ENCODE peak calls at places on chromosome 14, in four cellular contexts. One of them, this sample, is unnamed.
A peak's percentile ranks its signal among the peaks of the same experiment; 100 is the strongest.

GRCh38 chr14:78633747-78634146 is 463.6 kb downstream of the NRXN3 start:
- DNase-seq in CD4-positive, alpha-beta T cell: no peak
- DNase-seq in fibroblast of lung: no peak
- DNase-seq in prostate gland: peak; percentile 57
- DNase-seq in this sample: no peak

GRCh38 chr14:36662543-36663403 is 1.1 kb downstream of the PAX9 start:
- DNase-seq in fibroblast of lung: no peak
- DNase-seq in prostate gland: peak; percentile 65
- DNase-seq in CD4-positive, alpha-beta T cell: no peak
- DNase-seq in this sample: no peak

GRCh38 chr14:74574706-74575105 is 37.3 kb downstream of the LTBP2 start:
- DNase-seq in prostate gland: no peak
- DNase-seq in CD4-positive, alpha-beta T cell: no peak
- DNase-seq in fibroblast of lung: no peak
- DNase-seq in this sample: no peak

GRCh38 chr14:103621860-103622259 is 7.2 kb upstream of the KLC1 start:
- DNase-seq in fibroblast of lung: no peak
- DNase-seq in prostate gland: no peak
- DNase-seq in CD4-positive, alpha-beta T cell: no peak
- DNase-seq in this sample: no peak

GRCh38 chr14:21414137-21414631 is 30.4 kb upstream of the SUPT16H start:
- DNase-seq in fibroblast of lung: no peak
- DNase-seq in prostate gland: no peak
- DNase-seq in CD4-positive, alpha-beta T cell: no peak
- DNase-seq in this sample: no peak

GRCh38 chr14:35708072-35708471 is 101.0 kb downstream of the RALGAPA1 start:
- DNase-seq in CD4-positive, alpha-beta T cell: no peak
- DNase-seq in fibroblast of lung: no peak
- DNase-seq in prostate gland: no peak
- DNase-seq in this sample: no peak

GRCh38 chr14:85175556-85175955 is 354.4 kb upstream of the FLRT2 start:
- DNase-seq in CD4-positive, alpha-beta T cell: no peak
- DNase-seq in fibroblast of lung: peak; percentile 70
- DNase-seq in prostate gland: no peak
- DNase-seq in this sample: no peak

GRCh38 chr14:104895786-104896642 is 28.7 kb upstream of the PLD4 start:
- DNase-seq in prostate gland: peak; percentile 28
- DNase-seq in fibroblast of lung: no peak
- DNase-seq in CD4-positive, alpha-beta T cell: no peak
- DNase-seq in this sample: peak; percentile 75

DNA sequence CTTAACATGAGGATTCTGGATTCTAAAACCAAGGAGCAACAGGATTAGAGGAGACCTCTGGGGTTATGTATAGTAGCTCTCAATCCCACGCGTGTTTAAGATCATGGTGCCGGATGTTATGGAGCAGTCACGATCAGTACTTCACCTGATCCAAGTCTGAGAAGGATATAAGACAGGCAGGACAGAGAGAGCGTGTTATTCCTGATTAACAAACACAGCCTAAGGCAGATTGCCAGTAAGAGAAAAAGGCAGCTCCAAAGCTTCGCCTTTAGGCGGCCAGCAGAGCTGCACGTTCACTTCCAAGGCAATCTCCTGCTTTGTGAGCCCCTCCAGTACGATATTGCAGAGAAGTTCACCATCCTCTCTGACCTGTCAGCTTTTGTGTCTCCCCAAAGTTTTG is 5.5 kb downstream of the SETD3 start:
- DNase-seq in prostate gland: peak; percentile 42
- DNase-seq in CD4-positive, alpha-beta T cell: no peak
- DNase-seq in fibroblast of lung: peak; percentile 16
- DNase-seq in this sample: no peak
- H3K27ac ChIP-seq in prostate gland: peak overlapping the region; percentile 44
- H3K27ac ChIP-seq in CD4-positive, alpha-beta T cell: no peak overlapping the region
- H3K27ac ChIP-seq in fibroblast of lung: no peak overlapping the region
- H3K27ac ChIP-seq in this sample: peak overlapping the region; percentile 17

DNA sequence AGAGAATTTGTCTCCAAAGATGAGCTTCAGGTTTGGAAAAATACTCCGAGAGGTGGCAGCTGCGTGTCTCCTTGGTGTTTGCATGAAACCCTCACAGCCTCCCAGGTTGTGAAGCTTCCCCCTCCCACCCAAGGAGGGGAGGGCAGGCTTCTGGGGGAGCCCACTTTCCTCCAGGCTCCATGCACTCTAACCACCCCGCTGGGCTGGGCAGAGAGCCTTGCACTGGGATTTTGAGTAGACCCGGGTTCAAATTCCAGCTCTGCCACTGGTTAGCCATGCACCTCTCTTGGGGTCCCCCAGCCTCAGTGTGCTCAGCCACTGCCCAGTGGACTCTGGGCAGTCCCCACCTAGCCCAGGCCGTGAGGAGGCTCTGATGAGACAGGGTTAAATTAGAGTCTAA is 4.3 kb upstream of the DLK1 start:
- DNase-seq in fibroblast of lung: no peak
- DNase-seq in CD4-positive, alpha-beta T cell: no peak
- DNase-seq in prostate gland: no peak
- DNase-seq in this sample: no peak
- H3K27ac ChIP-seq in fibroblast of lung: no peak overlapping the region
- H3K27ac ChIP-seq in CD4-positive, alpha-beta T cell: no peak overlapping the region
- H3K27ac ChIP-seq in prostate gland: no peak overlapping the region
- H3K27ac ChIP-seq in this sample: no peak overlapping the region

GRCh38 chr14:57982161-57982560 is 116.3 kb upstream of the SLC35F4 start:
- DNase-seq in CD4-positive, alpha-beta T cell: no peak
- DNase-seq in fibroblast of lung: no peak
- DNase-seq in prostate gland: no peak
- DNase-seq in this sample: no peak

GRCh38 chr14:57974896-57975295 is 109.0 kb upstream of the SLC35F4 start:
- DNase-seq in CD4-positive, alpha-beta T cell: no peak
- DNase-seq in prostate gland: no peak
- DNase-seq in fibroblast of lung: no peak
- DNase-seq in this sample: no peak

GRCh38 chr14:57979376-57980048 is 113.6 kb upstream of the SLC35F4 start:
- DNase-seq in prostate gland: no peak
- DNase-seq in fibroblast of lung: no peak
- DNase-seq in CD4-positive, alpha-beta T cell: no peak
- DNase-seq in this sample: no peak

DNA sequence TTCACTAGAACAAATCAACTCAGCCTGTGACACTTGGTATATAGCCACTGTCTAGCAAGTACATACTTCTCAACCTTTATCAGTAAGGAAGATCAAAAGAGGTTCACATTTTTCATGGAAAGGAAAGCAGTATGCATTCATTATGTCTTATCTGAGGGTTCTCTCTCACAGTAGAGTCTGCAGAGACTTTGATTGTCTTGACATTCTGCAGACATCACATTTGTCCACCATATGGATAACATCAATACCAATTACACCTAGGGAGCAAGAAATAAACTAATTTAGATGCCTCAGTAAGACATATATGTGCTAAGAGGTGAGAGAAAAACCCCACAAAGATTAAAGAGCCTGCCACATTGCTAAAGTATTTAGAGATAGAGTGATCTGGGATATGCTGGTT is 110.8 kb upstream of the SLC35F4 start:
- DNase-seq in fibroblast of lung: no peak
- DNase-seq in prostate gland: no peak
- DNase-seq in CD4-positive, alpha-beta T cell: no peak
- DNase-seq in this sample: no peak
- H3K27ac ChIP-seq in fibroblast of lung: no peak overlapping the region
- H3K27ac ChIP-seq in prostate gland: no peak overlapping the region
- H3K27ac ChIP-seq in CD4-positive, alpha-beta T cell: no peak overlapping the region
- H3K27ac ChIP-seq in this sample: no peak overlapping the region

GRCh38 chr14:89215166-89215940 is 201.7 kb downstream of the FOXN3 start:
- DNase-seq in prostate gland: no peak
- DNase-seq in CD4-positive, alpha-beta T cell: no peak
- DNase-seq in fibroblast of lung: no peak
- DNase-seq in this sample: no peak
- H3K27ac ChIP-seq in prostate gland: peak overlapping the region; percentile 1
- H3K27ac ChIP-seq in CD4-positive, alpha-beta T cell: no peak overlapping the region
- H3K27ac ChIP-seq in fibroblast of lung: no peak overlapping the region
- H3K27ac ChIP-seq in this sample: no peak overlapping the region

GRCh38 chr14:33908540-33909223 is 42.2 kb downstream of the EGLN3 start:
- DNase-seq in CD4-positive, alpha-beta T cell: no peak
- DNase-seq in prostate gland: no peak
- DNase-seq in fibroblast of lung: no peak
- DNase-seq in this sample: no peak
- H3K27ac ChIP-seq in CD4-positive, alpha-beta T cell: no peak overlapping the region
- H3K27ac ChIP-seq in prostate gland: no peak overlapping the region
- H3K27ac ChIP-seq in fibroblast of lung: no peak overlapping the region
- H3K27ac ChIP-seq in this sample: no peak overlapping the region

GRCh38 chr14:65080954-65081747 is 21.2 kb downstream of the MAX start:
- DNase-seq in fibroblast of lung: no peak
- DNase-seq in CD4-positive, alpha-beta T cell: no peak
- DNase-seq in prostate gland: no peak
- DNase-seq in this sample: no peak
- H3K27ac ChIP-seq in fibroblast of lung: no peak overlapping the region
- H3K27ac ChIP-seq in CD4-positive, alpha-beta T cell: no peak overlapping the region
- H3K27ac ChIP-seq in prostate gland: peak overlapping the region; percentile 68
- H3K27ac ChIP-seq in this sample: peak overlapping the region; percentile 73

GRCh38 chr14:100709956-100710284 is 16.8 kb upstream of the DLK1 start:
- DNase-seq in fibroblast of lung: no peak
- DNase-seq in prostate gland: no peak
- DNase-seq in CD4-positive, alpha-beta T cell: no peak
- DNase-seq in this sample: no peak

GRCh38 chr14:100709252-100709955 is 17.3 kb upstream of the DLK1 start:
- DNase-seq in prostate gland: no peak
- DNase-seq in fibroblast of lung: peak; percentile 29
- DNase-seq in CD4-positive, alpha-beta T cell: no peak
- DNase-seq in this sample: peak; percentile 90

GRCh38 chr14:100710391-100711116 is 16.1 kb upstream of the DLK1 start:
- DNase-seq in CD4-positive, alpha-beta T cell: no peak
- DNase-seq in prostate gland: no peak
- DNase-seq in fibroblast of lung: no peak
- DNase-seq in this sample: no peak

GRCh38 chr14:100706860-100707259 is 19.8 kb upstream of the DLK1 start:
- DNase-seq in prostate gland: no peak
- DNase-seq in CD4-positive, alpha-beta T cell: no peak
- DNase-seq in fibroblast of lung: no peak
- DNase-seq in this sample: no peak

DNA sequence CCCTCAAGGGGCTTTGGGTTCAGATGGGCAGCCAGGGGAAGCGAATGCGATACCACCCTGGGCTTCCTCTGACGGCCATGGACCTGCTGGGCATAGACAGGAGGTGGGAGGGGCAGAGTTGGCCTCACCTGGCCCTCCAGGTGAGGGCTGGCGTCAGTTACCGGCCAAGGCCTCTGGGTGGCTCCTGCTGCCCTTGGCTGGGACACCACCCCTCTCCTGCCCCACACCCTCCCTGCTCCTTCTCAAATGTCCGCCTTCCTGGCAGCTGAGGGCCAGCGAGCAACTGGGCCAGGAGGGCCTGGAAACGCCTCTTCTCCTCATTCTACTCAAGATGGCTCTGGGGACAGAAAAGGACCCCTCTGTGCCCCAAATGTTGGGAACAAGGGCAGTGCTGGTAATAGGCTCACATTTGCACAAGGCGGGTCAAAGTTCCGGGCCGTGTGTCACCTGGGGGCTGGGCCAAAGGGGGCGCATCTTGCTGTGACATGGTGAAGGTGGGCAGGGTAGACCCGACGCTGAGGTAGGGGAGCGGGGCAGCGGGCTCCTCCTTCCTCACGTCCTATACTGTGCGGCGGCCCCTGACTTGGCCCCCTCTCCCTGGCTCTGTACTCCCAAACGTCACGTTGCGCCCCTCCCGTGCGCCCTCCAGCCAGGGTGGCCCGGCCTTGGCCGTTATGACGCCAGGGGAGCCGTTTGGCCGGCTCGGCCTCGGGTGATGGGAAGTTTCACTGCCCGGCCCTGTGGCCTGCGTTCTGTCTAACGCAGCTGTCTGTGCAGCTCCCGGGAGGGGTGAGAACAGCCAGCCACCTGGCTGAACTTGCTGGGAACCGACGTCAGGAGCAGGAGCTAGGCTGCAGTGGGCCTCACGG is 18.1 kb upstream of the DLK1 start:
- DNase-seq in CD4-positive, alpha-beta T cell: no peak
- DNase-seq in prostate gland: no peak
- DNase-seq in fibroblast of lung: no peak
- DNase-seq in this sample: no peak
- H3K27ac ChIP-seq in CD4-positive, alpha-beta T cell: no peak overlapping the region
- H3K27ac ChIP-seq in prostate gland: no peak overlapping the region
- H3K27ac ChIP-seq in fibroblast of lung: no peak overlapping the region
- H3K27ac ChIP-seq in this sample: no peak overlapping the region

DNA sequence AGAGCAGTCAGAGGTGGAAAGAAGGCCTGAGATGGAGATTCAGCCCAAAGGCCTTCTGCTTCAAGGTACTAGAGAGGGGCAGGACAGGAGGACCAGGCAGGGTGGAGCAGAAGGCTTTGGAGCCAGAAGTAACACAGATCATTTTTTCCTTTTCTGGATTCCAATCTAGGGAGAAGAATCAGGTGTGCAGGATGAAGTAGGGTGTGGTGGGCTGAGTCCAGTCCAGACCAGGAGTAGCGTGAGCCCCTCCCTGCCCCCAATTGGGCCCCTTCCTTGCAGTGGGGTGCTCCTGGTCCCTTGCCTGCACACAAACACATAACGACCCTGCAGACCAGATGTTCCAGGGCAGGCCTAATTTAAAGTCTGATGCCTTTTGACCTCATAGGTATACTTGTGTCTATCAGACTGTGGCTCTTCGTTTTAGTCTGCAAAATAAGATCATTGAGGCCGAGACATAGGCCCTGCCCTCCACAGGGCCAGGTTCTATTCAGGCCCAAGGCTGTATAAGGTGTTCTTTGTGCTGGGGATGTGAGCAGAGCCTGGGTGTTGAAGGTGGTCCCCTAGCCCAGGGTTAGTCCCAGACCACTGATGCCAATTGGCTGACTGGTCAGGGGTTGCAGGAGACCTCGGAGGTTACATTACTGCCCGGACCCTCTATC is 1.0 kb upstream of the NYNRIN start:
- DNase-seq in CD4-positive, alpha-beta T cell: no peak
- DNase-seq in prostate gland: no peak
- DNase-seq in fibroblast of lung: no peak
- DNase-seq in this sample: no peak
- H3K27ac ChIP-seq in CD4-positive, alpha-beta T cell: no peak overlapping the region
- H3K27ac ChIP-seq in prostate gland: peak overlapping the region; percentile 73
- H3K27ac ChIP-seq in fibroblast of lung: no peak overlapping the region
- H3K27ac ChIP-seq in this sample: peak overlapping the region; percentile 85

GRCh38 chr14:94394025-94394493 is 5.7 kb upstream of the SERPINA1 start:
- DNase-seq in fibroblast of lung: no peak
- DNase-seq in CD4-positive, alpha-beta T cell: no peak
- DNase-seq in prostate gland: no peak
- DNase-seq in this sample: no peak
- H3K27ac ChIP-seq in fibroblast of lung: no peak overlapping the region
- H3K27ac ChIP-seq in CD4-positive, alpha-beta T cell: no peak overlapping the region
- H3K27ac ChIP-seq in prostate gland: no peak overlapping the region
- H3K27ac ChIP-seq in this sample: peak overlapping the region; percentile 96

DNA sequence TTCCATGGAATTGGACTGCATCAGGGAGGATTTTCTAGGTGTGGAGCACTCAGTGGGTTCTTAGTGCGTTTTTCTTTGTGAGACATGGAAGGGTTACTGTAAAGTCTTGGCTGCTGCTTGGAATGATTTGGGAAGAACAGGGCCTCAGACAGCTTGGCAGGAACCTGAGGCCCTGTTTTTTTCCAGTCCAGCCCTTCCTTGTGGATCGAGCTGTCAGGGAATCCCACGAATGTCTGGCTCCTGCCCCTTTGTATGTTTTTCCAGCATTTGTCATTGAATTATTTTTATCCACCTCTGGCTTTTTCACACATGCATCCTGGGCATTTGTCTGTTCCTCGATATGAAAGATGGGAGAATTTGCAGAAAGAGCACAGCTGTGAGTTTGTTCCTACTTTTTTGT is 158.5 kb downstream of the TGFB3 start:
- DNase-seq in fibroblast of lung: peak; percentile 88
- DNase-seq in CD4-positive, alpha-beta T cell: no peak
- DNase-seq in prostate gland: no peak
- DNase-seq in this sample: no peak
- H3K27ac ChIP-seq in fibroblast of lung: no peak overlapping the region
- H3K27ac ChIP-seq in CD4-positive, alpha-beta T cell: no peak overlapping the region
- H3K27ac ChIP-seq in prostate gland: peak overlapping the region; percentile 59
- H3K27ac ChIP-seq in this sample: no peak overlapping the region

This sample was measured in upper lobe of left lung.